ENCODE peak calls at places on chromosomes 7 and 10, in four cellular contexts. B is HepG2, Y is K562, U is GM12878. K is an unnamed sample.

GRCh38 chr7:128203710-128204214 is 37.3 kb upstream of the LEP start:
- DNase-seq in B (no peak), Y (no peak), U (no peak), K (no peak)

GRCh38 chr7:51261117-51261835 is 55.3 kb downstream of the COBL start:
- DNase-seq in B (no peak), Y (no peak), U (no peak), K (no peak)

GRCh38 chr7:90944021-90944420 is 320.2 kb upstream of the FZD1 start:
- DNase-seq in B (no peak), Y (no peak), U (no peak), K (no peak)

GRCh38 chr7:96300981-96301380 is 20.9 kb downstream of the SLC25A13 start:
- DNase-seq in B (no peak), Y (no peak), U (no peak), K (no peak)

GRCh38 chr10:133166504-133166827 is 6.4 kb downstream of the KNDC1 start:
- DNase-seq in B (no peak), Y (no peak), U (no peak), K (no peak)

GRCh38 chr7:139490130-139490529 is 6.7 kb upstream of the KLRG2 start:
- DNase-seq in B (no peak), Y (no peak), U (no peak), K (no peak)

GRCh38 chr10:62237506-62237905 is 31.1 kb downstream of the RTKN2 start:
- DNase-seq in B (no peak), Y (no peak), U (no peak), K (no peak)

GRCh38 chr10:110016037-110016436 is 8.3 kb downstream of the ADD3 start:
- DNase-seq in B (peak; percentile 44), Y (no peak), U (no peak), K (peak; percentile 63)

GRCh38 chr10:115857856-115858255 is 415.1 kb downstream of the GFRA1 start:
- DNase-seq in B (no peak), Y (no peak), U (no peak), K (no peak)

GRCh38 chr7:37031571-37032257 is 307.4 kb upstream of the AOAH start:
- DNase-seq in B (peak; percentile 97), Y (peak; percentile 37), U (no peak), K (peak; percentile 64)

GRCh38 chr10:29681700-29682444 is 47.1 kb upstream of the SVIL start:
- DNase-seq in B (no peak), Y (no peak), U (no peak), K (no peak)

GRCh38 chr7:1704326-1705241 is 34.5 kb downstream of the ELFN1 start:
- DNase-seq in B (no peak), Y (no peak), U (no peak), K (no peak)

GRCh38 chr10:128969551-128969950 is 497.5 kb upstream of the MGMT start:
- DNase-seq in B (no peak), Y (no peak), U (no peak), K (no peak)

GRCh38 chr10:52637592-52637991 is 135.0 kb downstream of the MBL2 start:
- DNase-seq in B (peak; percentile 92), Y (no peak), U (no peak), K (no peak)

GRCh38 chr10:99328579-99329237 is 448 bp upstream of the CNNM1 start:
- DNase-seq in B (no peak), Y (no peak), U (no peak), K (peak; percentile 40)

GRCh38 chr7:135757719-135758411 is 9.3 kb upstream of the FAM180A start:
- DNase-seq in B (no peak), Y (no peak), U (no peak), K (no peak)

GRCh38 chr7:55086413-55087201 is 67.8 kb downstream of the EGFR start:
- DNase-seq in B (peak; percentile 72), Y (no peak), U (peak; percentile 82), K (no peak)

GRCh38 chr10:110859947-110860376 is 11.8 kb upstream of the PDCD4 start:
- DNase-seq in B (no peak), Y (no peak), U (no peak), K (no peak)

GRCh38 chr10:100370561-100370975 is 23.5 kb downstream of the SCD start:
- DNase-seq in B (peak; percentile 66), Y (no peak), U (no peak), K (no peak)

GRCh38 chr7:92057375-92057774 is 76.9 kb downstream of the CYP51A1 start:
- DNase-seq in B (no peak), Y (no peak), U (no peak), K (peak; percentile 58)

GRCh38 chr7:156993021-156993924 is 17.2 kb downstream of the MNX1 start:
- DNase-seq in B (no peak), Y (no peak), U (no peak), K (peak; percentile 40)

GRCh38 chr7:25894002-25894901 is 257.7 kb upstream of the NFE2L3 start:
- DNase-seq in B (peak; percentile 45), Y (no peak), U (peak; percentile 53), K (peak; percentile 75)

GRCh38 chr7:158602905-158603772 is 15.5 kb upstream of the PTPRN2 start:
- DNase-seq in B (no peak), Y (no peak), U (peak; percentile 0), K (no peak)

GRCh38 chr7:99898836-99899235 is 20.5 kb downstream of the TRIM4 start:
- DNase-seq in B (no peak), Y (no peak), U (no peak), K (no peak)

GRCh38 chr7:92763636-92764423 is 72.5 kb downstream of the CDK6 start:
- DNase-seq in B (peak; percentile 63), Y (peak; percentile 32), U (no peak), K (peak; percentile 96)

GRCh38 chr7:101784275-101785127 is 32.9 kb upstream of the CUX1 start:
- DNase-seq in B (peak; percentile 13), Y (peak; percentile 48), U (no peak), K (no peak)

GRCh38 chr7:44757311-44757710 is 8.7 kb downstream of the ZMIZ2 start:
- DNase-seq in B (no peak), Y (no peak), U (no peak), K (no peak)

GRCh38 chr10:124221356-124222297 is 128.2 kb upstream of the CHST15 start:
- DNase-seq in B (no peak), Y (no peak), U (peak; percentile 83), K (no peak)

GRCh38 chr10:4067552-4068254 is 282.7 kb upstream of the KLF6 start:
- DNase-seq in B (no peak), Y (no peak), U (no peak), K (no peak)

GRCh38 chr7:43294080-43294630 is 181.7 kb downstream of the HECW1 start:
- DNase-seq in B (no peak), Y (no peak), U (no peak), K (peak; percentile 33)

GRCh38 chr10:37856881-37857286 is 526 bp downstream of the ZNF248 start:
- DNase-seq in B (no peak), Y (peak; percentile 38), U (no peak), K (peak; percentile 5)

GRCh38 chr10:78471723-78472541 is 438.3 kb downstream of the RPS24 start:
- DNase-seq in B (peak; percentile 95), Y (no peak), U (no peak), K (no peak)

GRCh38 chr10:124923684-124924083 is 18.2 kb upstream of the ZRANB1 start:
- DNase-seq in B (no peak), Y (no peak), U (no peak), K (no peak)

GRCh38 chr7:37320140-37320839 is 128.4 kb downstream of the ELMO1 start:
- DNase-seq in B (peak; percentile 5), Y (no peak), U (no peak), K (no peak)

GRCh38 chr10:77428776-77429395 is 208.7 kb downstream of the KCNMA1 start:
- DNase-seq in B (peak; percentile 8), Y (peak; percentile 30), U (no peak), K (peak; percentile 79)

GRCh38 chr7:143884978-143885559 is 16.9 kb downstream of the TCAF1 start:
- DNase-seq in B (no peak), Y (peak; percentile 86), U (no peak), K (peak; percentile 92)
- TF ChIP-seq REST in B (no peak), Y (no peak), U (no peak), K (no peak)

DNA sequence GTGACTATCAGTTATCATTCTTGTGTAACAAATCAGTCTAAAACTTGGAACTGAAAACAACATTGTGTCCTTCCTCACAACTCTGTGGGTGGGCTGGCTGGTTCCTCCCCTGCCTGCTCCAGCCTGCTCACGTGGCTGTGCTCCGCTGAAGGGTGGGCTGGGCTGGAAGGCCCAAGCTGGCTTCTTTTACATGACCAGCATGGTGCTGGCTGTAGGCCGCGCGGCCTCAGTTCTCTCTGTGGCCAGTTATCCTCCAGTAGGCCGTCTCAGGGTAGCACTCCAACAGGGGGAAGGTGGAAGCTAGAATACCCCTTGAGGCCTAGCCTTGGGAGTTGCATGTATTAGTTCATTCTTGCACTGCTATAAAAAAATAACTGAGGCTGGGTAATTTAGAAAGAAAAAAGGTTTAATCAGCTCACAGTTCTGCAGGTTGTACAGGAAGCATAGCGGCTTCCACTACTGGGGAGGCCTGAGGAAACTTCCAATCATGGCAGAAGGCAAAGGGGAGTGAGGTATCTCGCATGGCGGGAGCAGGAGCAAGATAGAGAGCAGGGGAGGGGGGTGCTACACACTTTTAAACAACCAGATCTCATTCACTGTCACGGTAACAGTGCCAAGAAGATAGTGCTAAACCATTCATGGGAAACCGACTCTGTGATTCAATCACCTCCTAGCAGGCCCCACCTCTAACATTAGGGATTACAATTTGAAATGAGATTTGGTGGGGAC is 11.5 kb downstream of the ADAMTS14 start:
- DNase-seq in B (no peak), Y (no peak), U (no peak), K (no peak)
- TF ChIP-seq CREB1 in B (no peak), Y (no peak), U (no peak), K (no peak)

GRCh38 chr10:20927495-20927894 is 30.4 kb upstream of the NEBL start:
- DNase-seq in B (no peak), Y (no peak), U (no peak), K (no peak)
- H3K4me2 ChIP-seq in B (no peak overlapping the region), Y (no peak overlapping the region), U (no peak overlapping the region), K (no peak overlapping the region)

GRCh38 chr10:13224210-13224995 is 9.8 kb downstream of the UCMA start:
- DNase-seq in B (no peak), Y (no peak), U (no peak), K (no peak)
- TF ChIP-seq REST in B (no peak), Y (no peak), U (peak; percentile 47), K (peak; percentile 45)

GRCh38 chr10:20144268-20144667 is 328.0 kb downstream of the PLXDC2 start:
- DNase-seq in B (no peak), Y (no peak), U (no peak), K (no peak)
- TF ChIP-seq CREB1 in B (no peak), Y (no peak), U (no peak), K (no peak)

GRCh38 chr10:54026340-54026739 is 774.7 kb downstream of the PCDH15 start:
- DNase-seq in B (no peak), Y (no peak), U (no peak), K (no peak)
- H3K4me2 ChIP-seq in B (no peak overlapping the region), Y (no peak overlapping the region), U (no peak overlapping the region), K (no peak overlapping the region)

GRCh38 chr10:60291354-60291930 is 98.2 kb downstream of the ANK3 start:
- DNase-seq in B (no peak), Y (no peak), U (no peak), K (no peak)

GRCh38 chr10:60289800-60290199 is 99.9 kb downstream of the ANK3 start:
- DNase-seq in B (no peak), Y (no peak), U (no peak), K (no peak)

GRCh38 chr10:60286436-60287023 is 103.1 kb downstream of the ANK3 start:
- DNase-seq in B (no peak), Y (no peak), U (no peak), K (no peak)

GRCh38 chr10:60290558-60290957 is 99.1 kb downstream of the ANK3 start:
- DNase-seq in B (no peak), Y (peak; percentile 27), U (no peak), K (no peak)

GRCh38 chr10:60288291-60288690 is 101.4 kb downstream of the ANK3 start:
- DNase-seq in B (no peak), Y (no peak), U (no peak), K (no peak)
- TF ChIP-seq REST in B (no peak), Y (no peak), U (no peak), K (no peak)